ENCODE peak calls at places on chromosome 15, in four cellular contexts. W is Daoy; P is heart right ventricle; A is stimulated activated CD8-positive, alpha-beta memory T cell treated with anti-CD3 and anti-CD28 coated beads, Interleukin-7, amount 100 ng/mL, for 4 hours. O is an unnamed sample.

GRCh38 chr15:74614744-74615312 is 808 bp upstream of the CLK3 start:
- DNase-seq in W (peak), P (peak), A (peak), O (no peak)

GRCh38 chr15:57010724-57011123 is 92.3 kb downstream of the TCF12 start:
- DNase-seq in W (no peak), P (no peak), A (no peak), O (no peak)

GRCh38 chr15:72285402-72285801 is 13.0 kb upstream of the PARP6 start:
- DNase-seq in W (no peak), P (no peak), A (no peak), O (no peak)

GRCh38 chr15:64515196-64515595 is 54.8 kb downstream of the ZNF609 start:
- DNase-seq in W (no peak), P (no peak), A (no peak), O (no peak)

GRCh38 chr15:85335193-85335939 is 45.0 kb upstream of the AKAP13 start:
- DNase-seq in W (no peak), P (no peak), A (no peak), O (no peak)

GRCh38 chr15:65870889-65871533 is 1.7 kb downstream of the RAB11A start:
- DNase-seq in W (peak), P (no peak), A (no peak), O (no peak)

GRCh38 chr15:40847225-40847961 is 3.5 kb downstream of the SPINT1 start:
- DNase-seq in W (peak), P (peak), A (no peak), O (no peak)

GRCh38 chr15:64209680-64210334 is 47.0 kb upstream of the PPIB start:
- DNase-seq in W (peak), P (no peak), A (no peak), O (peak)

GRCh38 chr15:91867581-91868026 is 14.1 kb downstream of the SLCO3A1 start:
- DNase-seq in W (peak), P (peak), A (no peak), O (peak)

GRCh38 chr15:98003528-98003927 is 43.0 kb downstream of the ARRDC4 start:
- DNase-seq in W (no peak), P (no peak), A (no peak), O (no peak)

GRCh38 chr15:69126054-69126469 is 34.4 kb upstream of the GLCE start:
- DNase-seq in W (peak), P (no peak), A (no peak), O (no peak)

GRCh38 chr15:80155001-80155377 is 2.2 kb downstream of the FAH start:
- DNase-seq in W (no peak), P (no peak), A (no peak), O (no peak)

GRCh38 chr15:77710637-77711036 is 77.9 kb upstream of the LINGO1 start:
- DNase-seq in W (no peak), P (no peak), A (no peak), O (no peak)

GRCh38 chr15:38463893-38464292 is 10.0 kb downstream of the FAM98B start:
- DNase-seq in W (no peak), P (no peak), A (no peak), O (no peak)

GRCh38 chr15:68676926-68677325 is 98.1 kb downstream of the CORO2B start:
- DNase-seq in W (no peak), P (no peak), A (no peak), O (no peak)

GRCh38 chr15:31352911-31353811 is 26.5 kb downstream of the KLF13 start:
- DNase-seq in W (no peak), P (peak), A (peak), O (no peak)

GRCh38 chr15:55627730-55628368 is 39.7 kb upstream of the PYGO1 start:
- DNase-seq in W (peak), P (no peak), A (no peak), O (peak)

GRCh38 chr15:80568298-80568697 is 126.8 kb upstream of the ABHD17C start:
- DNase-seq in W (no peak), P (no peak), A (no peak), O (no peak)

GRCh38 chr15:36358094-36358961 is 221.1 kb upstream of the CDIN1 start:
- DNase-seq in W (peak), P (no peak), A (no peak), O (no peak)

GRCh38 chr15:101723161-101723873 is 956 bp downstream of the TARS3 start:
- DNase-seq in W (peak), P (no peak), A (peak), O (no peak)

GRCh38 chr15:77631790-77632551 is 741 bp downstream of the LINGO1 start:
- DNase-seq in W (no peak), P (no peak), A (no peak), O (no peak)

GRCh38 chr15:85870216-85871014 is 75.7 kb upstream of the KLHL25 start:
- DNase-seq in W (no peak), P (no peak), A (no peak), O (no peak)

GRCh38 chr15:64163662-64164362 is 990 bp upstream of the PPIB start:
- DNase-seq in W (no peak), P (no peak), A (no peak), O (no peak)

GRCh38 chr15:43859546-43859945 is 32.7 kb downstream of the WDR76 start:
- DNase-seq in W (no peak), P (no peak), A (no peak), O (no peak)

GRCh38 chr15:73578036-73578435 is 55.2 kb downstream of the NPTN start:
- DNase-seq in W (no peak), P (no peak), A (no peak), O (no peak)

GRCh38 chr15:66734961-66735908 is 33.2 kb downstream of the SMAD6 start:
- DNase-seq in W (no peak), P (no peak), A (no peak), O (no peak)

GRCh38 chr15:66919421-66919820 is 146.0 kb upstream of the SMAD3 start:
- DNase-seq in W (no peak), P (no peak), A (no peak), O (no peak)

GRCh38 chr15:83848315-83849050 is 194.6 kb downstream of the ADAMTSL3 start:
- DNase-seq in W (peak), P (no peak), A (no peak), O (no peak)

GRCh38 chr15:97902140-97902780 is 58.2 kb upstream of the ARRDC4 start:
- DNase-seq in W (peak), P (no peak), A (no peak), O (no peak)

GRCh38 chr15:70473623-70474366 is 289.6 kb downstream of the UACA start:
- DNase-seq in W (no peak), P (no peak), A (no peak), O (no peak)

GRCh38 chr15:84909029-84909428 is 24.6 kb downstream of the SLC28A1 start:
- DNase-seq in W (no peak), P (no peak), A (no peak), O (no peak)

GRCh38 chr15:83250766-83251165 is 33.7 kb downstream of the BNC1 start:
- DNase-seq in W (no peak), P (no peak), A (no peak), O (no peak)

GRCh38 chr15:39595621-39596221 is 14.8 kb downstream of the THBS1 start:
- DNase-seq in W (peak), P (no peak), A (no peak), O (no peak)